ENCODE peak calls at places on chromosomes 12 and 14, in four cellular contexts. S, D, F and W are unnamed samples.
A peak's percentile ranks its signal among the peaks of the same experiment; 100 is the strongest.

GRCh38 chr14:36584167-36584811 is 1.9 kb upstream of the NKX2-8 start:
- DNase-seq in S (no peak), D (no peak), F (no peak), W (no peak)

GRCh38 chr14:95255487-95255886 is 64.2 kb downstream of the CLMN start:
- DNase-seq in S (no peak), D (no peak), F (no peak), W (no peak)

GRCh38 chr14:76376409-76376877 is 506 bp downstream of the ESRRB start:
- DNase-seq in S (no peak), D (no peak), F (no peak), W (no peak)

GRCh38 chr14:47149326-47149725 is 497.7 kb upstream of the RPL10L start:
- DNase-seq in S (no peak), D (no peak), F (no peak), W (no peak)

GRCh38 chr12:12539411-12539810 is 23.3 kb downstream of the DUSP16 start:
- DNase-seq in S (no peak), D (no peak), F (no peak), W (no peak)

GRCh38 chr14:72594099-72594901 is 299.6 kb downstream of the DPF3 start:
- DNase-seq in S (no peak), D (no peak), F (no peak), W (no peak)

GRCh38 chr14:88554458-88555286 is at the start of gene PTPN21:
- DNase-seq in S (no peak), D (peak; percentile 61), F (peak; percentile 72), W (no peak)

GRCh38 chr12:13101854-13102375 is 1.6 kb downstream of the GSG1 start:
- DNase-seq in S (no peak), D (peak; percentile 37), F (no peak), W (no peak)

GRCh38 chr14:82635931-82636330 is 1102.3 kb upstream of the SEL1L start:
- DNase-seq in S (no peak), D (no peak), F (no peak), W (no peak)

GRCh38 chr12:47411961-47412360 is 293.9 kb downstream of the RPAP3 start:
- DNase-seq in S (no peak), D (no peak), F (no peak), W (no peak)

GRCh38 chr12:1355396-1355795 is 239.0 kb downstream of the FBXL14 start:
- DNase-seq in S (no peak), D (no peak), F (no peak), W (no peak)

GRCh38 chr14:68250950-68251765 is 431.6 kb downstream of the RAD51B start:
- DNase-seq in S (no peak), D (no peak), F (no peak), W (no peak)

GRCh38 chr12:79782197-79782890 is 91.6 kb upstream of the PAWR start:
- DNase-seq in S (peak; percentile 45), D (no peak), F (no peak), W (no peak)

GRCh38 chr12:57229634-57230380 is at the start of gene SHMT2:
- DNase-seq in S (peak; percentile 85), D (peak; percentile 97), F (peak; percentile 97), W (peak; percentile 78)

GRCh38 chr12:77256924-77257323 is 191.6 kb upstream of the E2F7 start:
- DNase-seq in S (no peak), D (no peak), F (no peak), W (no peak)

GRCh38 chr14:50381823-50382287 is 14.8 kb downstream of the CDKL1 start:
- DNase-seq in S (no peak), D (no peak), F (no peak), W (no peak)

GRCh38 chr12:47863467-47863866 is 41.3 kb downstream of the VDR start:
- DNase-seq in S (no peak), D (no peak), F (no peak), W (no peak)

GRCh38 chr12:124109760-124110159 is 136.7 kb downstream of the ZNF664 start:
- DNase-seq in S (no peak), D (no peak), F (peak; percentile 57), W (no peak)

GRCh38 chr14:100786820-100787219 is 39.1 kb upstream of the MEG3 start:
- DNase-seq in S (no peak), D (no peak), F (no peak), W (no peak)

GRCh38 chr14:30354439-30354838 is 204.5 kb upstream of the G2E3 start:
- DNase-seq in S (no peak), D (no peak), F (no peak), W (no peak)

GRCh38 chr12:74663958-74664357 is 126.3 kb downstream of the ATXN7L3B start:
- DNase-seq in S (no peak), D (no peak), F (no peak), W (no peak)

GRCh38 chr12:3200779-3201738 is 123.9 kb downstream of the TSPAN9 start:
- DNase-seq in S (no peak), D (no peak), F (no peak), W (no peak)

GRCh38 chr12:3197131-3197818 is 120.1 kb downstream of the TSPAN9 start:
- DNase-seq in S (no peak), D (no peak), F (no peak), W (no peak)

GRCh38 chr12:3200032-3200617 is 122.9 kb downstream of the TSPAN9 start:
- DNase-seq in S (no peak), D (peak; percentile 95), F (peak; percentile 93), W (no peak)

GRCh38 chr12:3201741-3202500 is 124.7 kb downstream of the TSPAN9 start:
- DNase-seq in S (no peak), D (peak; percentile 42), F (no peak), W (no peak)

DNA sequence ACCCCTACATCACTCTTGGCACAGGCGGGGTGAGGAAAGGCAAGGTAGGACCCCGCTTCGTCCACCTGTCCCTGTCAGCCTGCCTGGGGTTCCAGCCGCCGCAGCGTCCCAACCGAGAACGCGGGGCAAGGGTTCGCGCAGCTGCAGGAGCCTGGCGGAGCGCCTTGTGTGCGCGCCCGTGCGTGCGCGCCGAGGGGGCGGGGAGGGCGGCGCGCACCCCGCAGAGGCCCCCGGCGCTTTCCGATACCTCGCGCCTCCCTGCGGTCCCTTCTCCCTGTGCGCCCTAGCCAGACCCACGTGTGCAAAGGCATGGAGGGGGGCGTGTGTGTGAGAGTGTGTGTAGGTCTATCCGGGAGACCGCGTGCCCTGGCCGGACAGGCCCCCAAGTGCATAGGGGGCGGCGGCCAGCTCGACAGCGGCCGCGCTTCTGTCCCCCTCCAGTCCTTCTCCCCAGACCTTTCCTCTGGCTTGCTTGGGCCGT is 122.4 kb downstream of the TSPAN9 start:
- DNase-seq in S (no peak), D (peak; percentile 54), F (peak; percentile 53), W (no peak)
- H3K4me3 ChIP-seq in S (peak overlapping the region; percentile 50), D (peak overlapping the region; percentile 82), F (peak overlapping the region; percentile 80), W (peak overlapping the region; percentile 57)

GRCh38 chr12:28874758-28875157 is 274.3 kb upstream of the FAR2 start:
- DNase-seq in S (no peak), D (no peak), F (no peak), W (no peak)

GRCh38 chr12:28868414-28868813 is 280.7 kb upstream of the FAR2 start:
- DNase-seq in S (no peak), D (no peak), F (no peak), W (no peak)

GRCh38 chr12:28872654-28873268 is 276.3 kb upstream of the FAR2 start:
- DNase-seq in S (no peak), D (peak; percentile 72), F (peak; percentile 77), W (no peak)

GRCh38 chr12:28869197-28869596 is 279.9 kb upstream of the FAR2 start:
- DNase-seq in S (peak; percentile 84), D (no peak), F (no peak), W (no peak)

DNA sequence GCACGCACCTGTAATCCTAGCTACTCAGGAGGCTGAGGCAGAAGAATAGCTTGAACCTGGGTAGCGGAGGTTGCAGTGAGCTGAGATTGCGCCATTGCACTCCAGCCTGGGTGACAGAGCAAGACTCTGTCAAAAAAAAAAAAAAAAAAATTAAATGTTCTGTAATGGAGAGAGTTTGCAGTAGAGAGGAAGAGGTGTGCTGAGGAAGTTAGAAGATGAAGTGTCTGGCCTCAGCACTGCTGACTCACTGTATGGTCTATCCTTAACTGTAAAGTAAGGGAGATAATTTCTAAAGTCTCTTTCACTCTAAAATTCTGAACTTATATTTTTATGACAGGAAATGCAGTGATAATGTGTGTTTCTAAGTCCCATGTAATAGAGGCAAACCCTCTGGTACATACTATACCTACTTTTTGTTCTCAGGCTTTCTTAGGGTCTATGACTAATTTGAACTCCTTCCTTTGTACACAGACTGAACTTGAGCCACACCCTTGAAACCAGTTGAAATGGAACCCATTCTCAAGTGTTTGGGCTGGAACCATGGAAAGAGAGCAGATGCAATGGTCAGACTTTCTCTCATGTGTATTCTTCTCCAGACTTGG is 278.1 kb upstream of the FAR2 start:
- DNase-seq in S (no peak), D (no peak), F (no peak), W (no peak)
- TF ChIP-seq CTCF in S (no peak), D (no peak), F (no peak), W (no peak)

GRCh38 chr14:32925439-32925838 is 13.2 kb upstream of the NPAS3 start:
- DNase-seq in S (no peak), D (no peak), F (no peak), W (no peak)
- H3K4me3 ChIP-seq in S (no peak overlapping the region), D (no peak overlapping the region), F (no peak overlapping the region), W (no peak overlapping the region)

DNA sequence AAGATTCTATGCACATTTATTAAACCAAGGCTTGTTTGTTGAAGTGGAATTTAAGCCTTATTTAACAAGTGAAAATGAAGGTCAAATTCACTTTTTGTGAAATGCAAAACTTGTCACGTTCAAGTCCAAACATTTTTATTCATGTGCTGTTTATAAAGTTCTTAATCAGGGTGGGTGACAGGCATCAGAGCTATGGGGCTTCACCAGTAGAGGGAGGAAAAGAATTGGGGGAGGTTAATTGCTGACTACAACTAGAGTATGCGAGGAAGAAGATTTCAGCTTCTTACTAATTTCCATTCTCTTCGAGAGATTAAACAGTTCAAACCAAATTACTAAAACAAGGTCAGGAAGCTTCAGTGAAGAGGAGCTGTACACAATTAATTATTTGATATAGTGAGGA is 9.7 kb downstream of the MOK start:
- DNase-seq in S (no peak), D (no peak), F (no peak), W (no peak)
- TF ChIP-seq CTCF in S (peak; percentile 47), D (peak; percentile 8), F (peak; percentile 52), W (peak; percentile 17)

DNA sequence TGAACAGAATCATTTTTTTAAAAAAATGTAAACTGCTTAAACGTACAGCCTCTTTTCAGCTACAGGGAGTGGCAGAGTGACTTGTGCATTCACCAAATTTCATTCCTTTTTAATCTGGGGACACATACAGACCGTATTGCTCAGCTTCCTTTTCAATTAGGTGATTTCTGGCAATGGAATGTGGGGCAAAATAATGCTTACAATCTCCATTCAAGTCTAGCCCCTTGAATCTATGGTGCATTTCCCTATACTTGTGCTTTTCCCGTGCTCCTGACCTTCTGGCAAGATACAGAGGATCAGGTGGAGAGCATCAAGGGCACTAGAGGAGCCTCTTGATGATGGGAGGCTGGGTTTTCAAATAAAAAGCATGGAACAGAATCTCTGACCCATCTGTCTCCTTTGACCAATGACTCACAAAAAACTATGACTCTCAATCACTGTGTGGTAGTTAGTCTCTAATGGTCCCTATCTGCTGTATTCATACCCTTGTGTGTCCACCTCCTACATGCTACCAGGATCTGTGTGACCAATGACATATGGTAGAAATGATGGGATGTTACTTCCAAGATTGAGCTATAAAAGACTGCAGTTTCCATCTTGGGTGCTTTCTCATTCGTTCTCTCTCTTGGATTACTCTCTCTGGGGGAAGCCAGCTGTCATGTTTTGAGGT is 144.5 kb upstream of the BTG1 start:
- DNase-seq in S (peak; percentile 14), D (no peak), F (no peak), W (no peak)
- H3K4me3 ChIP-seq in S (no peak overlapping the region), D (no peak overlapping the region), F (no peak overlapping the region), W (no peak overlapping the region)

GRCh38 chr12:67415473-67415872 is 146.3 kb downstream of the CAND1 start:
- DNase-seq in S (peak; percentile 39), D (peak; percentile 39), F (no peak), W (no peak)
- TF ChIP-seq CTCF in S (peak; percentile 69), D (peak; percentile 74), F (peak; percentile 48), W (peak; percentile 57)

GRCh38 chr12:101298426-101298825 is 18.5 kb downstream of the UTP20 start:
- DNase-seq in S (peak; percentile 29), D (no peak), F (no peak), W (no peak)
- H3K4me3 ChIP-seq in S (no peak overlapping the region), D (no peak overlapping the region), F (no peak overlapping the region), W (no peak overlapping the region)